ENCODE peak calls at places on chromosomes 6 and 20, in six cellular contexts. One of them, this sample, is unnamed. For H3K4me1, the result is how much of the 10 kb centered on the place peaks cover.

GRCh38 chr6:39790772-39791171 is 1.4 kb upstream of the DAAM2 start:
- DNase-seq in IMR-90: peak
- DNase-seq in H1: no peak
- DNase-seq in neuronal stem cell: no peak
- DNase-seq in mesendoderm: no peak
- DNase-seq in mesenchymal stem cell: peak
- DNase-seq in this sample: no peak

GRCh38 chr20:50601511-50602431 is 89.6 kb downstream of the RIPOR3 start:
- DNase-seq in mesenchymal stem cell: no peak
- DNase-seq in mesendoderm: no peak
- DNase-seq in neuronal stem cell: no peak
- DNase-seq in H1: no peak
- DNase-seq in IMR-90: no peak
- DNase-seq in this sample: no peak

GRCh38 chr6:100342830-100343229 is 121.9 kb downstream of the SIM1 start:
- DNase-seq in neuronal stem cell: no peak
- DNase-seq in mesenchymal stem cell: peak
- DNase-seq in H1: no peak
- DNase-seq in IMR-90: peak
- DNase-seq in mesendoderm: peak
- DNase-seq in this sample: no peak

GRCh38 chr20:37395921-37396519 is 50.1 kb downstream of the SRC start:
- DNase-seq in neuronal stem cell: no peak
- DNase-seq in H1: no peak
- DNase-seq in mesenchymal stem cell: peak
- DNase-seq in IMR-90: no peak
- DNase-seq in mesendoderm: peak
- DNase-seq in this sample: peak

GRCh38 chr20:52847029-52847660 is 125.0 kb upstream of the TSHZ2 start:
- DNase-seq in H1: no peak
- DNase-seq in mesendoderm: peak
- DNase-seq in IMR-90: no peak
- DNase-seq in mesenchymal stem cell: no peak
- DNase-seq in neuronal stem cell: no peak
- DNase-seq in this sample: no peak

GRCh38 chr6:150535818-150536220 is 63.9 kb upstream of the PLEKHG1 start:
- DNase-seq in IMR-90: no peak
- DNase-seq in mesendoderm: no peak
- DNase-seq in mesenchymal stem cell: no peak
- DNase-seq in H1: no peak
- DNase-seq in neuronal stem cell: no peak
- DNase-seq in this sample: no peak

GRCh38 chr6:1856381-1856780 is 246.7 kb downstream of the FOXC1 start:
- DNase-seq in mesenchymal stem cell: peak
- DNase-seq in IMR-90: peak
- DNase-seq in H1: no peak
- DNase-seq in neuronal stem cell: no peak
- DNase-seq in mesendoderm: no peak
- DNase-seq in this sample: no peak

GRCh38 chr6:143325379-143326140 is 124.9 kb downstream of the ADAT2 start:
- DNase-seq in H1: no peak
- DNase-seq in neuronal stem cell: no peak
- DNase-seq in mesendoderm: no peak
- DNase-seq in IMR-90: peak
- DNase-seq in mesenchymal stem cell: peak
- DNase-seq in this sample: no peak

GRCh38 chr6:8829296-8829695 is 394.0 kb upstream of the SLC35B3 start:
- DNase-seq in H1: no peak
- DNase-seq in mesendoderm: no peak
- DNase-seq in neuronal stem cell: no peak
- DNase-seq in IMR-90: no peak
- DNase-seq in mesenchymal stem cell: no peak
- DNase-seq in this sample: no peak

GRCh38 chr6:17475845-17476244 is 82.5 kb downstream of the CAP2 start:
- DNase-seq in IMR-90: no peak
- DNase-seq in mesendoderm: no peak
- DNase-seq in neuronal stem cell: no peak
- DNase-seq in H1: no peak
- DNase-seq in mesenchymal stem cell: no peak
- DNase-seq in this sample: no peak

GRCh38 chr6:26304213-26305096 is 60.5 kb upstream of the BTN3A2 start:
- DNase-seq in mesendoderm: peak
- DNase-seq in mesenchymal stem cell: peak
- DNase-seq in H1: no peak
- DNase-seq in IMR-90: peak
- DNase-seq in neuronal stem cell: no peak
- DNase-seq in this sample: no peak

GRCh38 chr6:53984163-53984562 is 127.1 kb upstream of the MLIP start:
- DNase-seq in H1: no peak
- DNase-seq in neuronal stem cell: no peak
- DNase-seq in IMR-90: peak
- DNase-seq in mesenchymal stem cell: peak
- DNase-seq in mesendoderm: no peak
- DNase-seq in this sample: no peak

GRCh38 chr6:157267654-157268053 is 55.7 kb downstream of the TMEM242 start:
- DNase-seq in neuronal stem cell: no peak
- DNase-seq in IMR-90: no peak
- DNase-seq in mesendoderm: no peak
- DNase-seq in H1: no peak
- DNase-seq in mesenchymal stem cell: no peak
- DNase-seq in this sample: peak

GRCh38 chr6:147504848-147505247 is 3.6 kb upstream of the SAMD5 start:
- DNase-seq in neuronal stem cell: no peak
- DNase-seq in H1: no peak
- DNase-seq in mesendoderm: no peak
- DNase-seq in IMR-90: no peak
- DNase-seq in mesenchymal stem cell: no peak
- DNase-seq in this sample: no peak

GRCh38 chr6:11304946-11305345 is 72.5 kb upstream of the NEDD9 start:
- DNase-seq in H1: no peak
- DNase-seq in mesendoderm: no peak
- DNase-seq in mesenchymal stem cell: no peak
- DNase-seq in neuronal stem cell: no peak
- DNase-seq in IMR-90: no peak
- DNase-seq in this sample: no peak

GRCh38 chr20:34888468-34888867 is 12.1 kb downstream of the ACSS2 start:
- DNase-seq in IMR-90: no peak
- DNase-seq in mesendoderm: no peak
- DNase-seq in mesenchymal stem cell: no peak
- DNase-seq in neuronal stem cell: no peak
- DNase-seq in H1: no peak
- DNase-seq in this sample: no peak

GRCh38 chr6:15893556-15894253 is 230.9 kb upstream of the DTNBP1 start:
- DNase-seq in neuronal stem cell: no peak
- DNase-seq in H1: no peak
- DNase-seq in mesendoderm: peak
- DNase-seq in mesenchymal stem cell: no peak
- DNase-seq in IMR-90: peak
- DNase-seq in this sample: no peak

GRCh38 chr6:79506251-79506650 is 31.0 kb downstream of the LCA5 start:
- DNase-seq in mesenchymal stem cell: no peak
- DNase-seq in neuronal stem cell: no peak
- DNase-seq in H1: no peak
- DNase-seq in mesendoderm: no peak
- DNase-seq in IMR-90: peak
- DNase-seq in this sample: no peak

GRCh38 chr20:6580486-6580885 is 187.0 kb upstream of the BMP2 start:
- DNase-seq in mesendoderm: no peak
- DNase-seq in IMR-90: no peak
- DNase-seq in neuronal stem cell: no peak
- DNase-seq in H1: no peak
- DNase-seq in mesenchymal stem cell: no peak
- DNase-seq in this sample: no peak

GRCh38 chr6:160139420-160139851 is 17.8 kb downstream of the SLC22A1 start:
- DNase-seq in H1: peak
- DNase-seq in neuronal stem cell: no peak
- DNase-seq in mesenchymal stem cell: peak
- DNase-seq in IMR-90: peak
- DNase-seq in mesendoderm: peak
- DNase-seq in this sample: no peak

GRCh38 chr6:143370972-143371371 is 79.5 kb downstream of the ADAT2 start:
- DNase-seq in IMR-90: no peak
- DNase-seq in mesenchymal stem cell: no peak
- DNase-seq in H1: no peak
- DNase-seq in neuronal stem cell: no peak
- DNase-seq in mesendoderm: no peak
- DNase-seq in this sample: no peak

GRCh38 chr6:55998586-55998985 is 123.2 kb upstream of the BMP5 start:
- DNase-seq in mesendoderm: no peak
- DNase-seq in H1: no peak
- DNase-seq in IMR-90: no peak
- DNase-seq in neuronal stem cell: no peak
- DNase-seq in mesenchymal stem cell: no peak
- DNase-seq in this sample: no peak

GRCh38 chr20:39631557-39631956 is 669.4 kb downstream of the DHX35 start:
- DNase-seq in mesendoderm: peak
- DNase-seq in H1: no peak
- DNase-seq in neuronal stem cell: no peak
- DNase-seq in IMR-90: no peak
- DNase-seq in mesenchymal stem cell: no peak
- DNase-seq in this sample: no peak

GRCh38 chr6:159952289-159953005 is 16.4 kb upstream of the IGF2R start:
- DNase-seq in neuronal stem cell: no peak
- DNase-seq in mesendoderm: no peak
- DNase-seq in mesenchymal stem cell: no peak
- DNase-seq in IMR-90: no peak
- DNase-seq in H1: no peak
- DNase-seq in this sample: no peak

GRCh38 chr20:8151371-8151770 is 19.3 kb downstream of the PLCB1 start:
- DNase-seq in mesenchymal stem cell: no peak
- DNase-seq in mesendoderm: no peak
- DNase-seq in neuronal stem cell: no peak
- DNase-seq in H1: no peak
- DNase-seq in IMR-90: no peak
- DNase-seq in this sample: no peak

GRCh38 chr20:8154636-8155035 is 22.6 kb downstream of the PLCB1 start:
- DNase-seq in mesenchymal stem cell: peak
- DNase-seq in IMR-90: no peak
- DNase-seq in neuronal stem cell: no peak
- DNase-seq in H1: no peak
- DNase-seq in mesendoderm: no peak
- DNase-seq in this sample: no peak

GRCh38 chr20:8152183-8152582 is 20.1 kb downstream of the PLCB1 start:
- DNase-seq in mesendoderm: no peak
- DNase-seq in IMR-90: peak
- DNase-seq in H1: no peak
- DNase-seq in mesenchymal stem cell: peak
- DNase-seq in neuronal stem cell: no peak
- DNase-seq in this sample: no peak

GRCh38 chr20:8153281-8153908 is 21.3 kb downstream of the PLCB1 start:
- DNase-seq in mesendoderm: no peak
- DNase-seq in IMR-90: peak
- DNase-seq in neuronal stem cell: no peak
- DNase-seq in mesenchymal stem cell: peak
- DNase-seq in H1: no peak
- DNase-seq in this sample: no peak

GRCh38 chr20:8152847-8153246 is 20.8 kb downstream of the PLCB1 start:
- DNase-seq in mesenchymal stem cell: no peak
- DNase-seq in neuronal stem cell: no peak
- DNase-seq in IMR-90: no peak
- DNase-seq in H1: no peak
- DNase-seq in mesendoderm: no peak
- DNase-seq in this sample: no peak
- H3K4me1 ChIP-seq in mesenchymal stem cell: under half
- H3K4me1 ChIP-seq in neuronal stem cell: under half
- H3K4me1 ChIP-seq in IMR-90: under half
- H3K4me1 ChIP-seq in H1: under half
- H3K4me1 ChIP-seq in mesendoderm: under half
- H3K4me1 ChIP-seq in this sample: under half

DNA sequence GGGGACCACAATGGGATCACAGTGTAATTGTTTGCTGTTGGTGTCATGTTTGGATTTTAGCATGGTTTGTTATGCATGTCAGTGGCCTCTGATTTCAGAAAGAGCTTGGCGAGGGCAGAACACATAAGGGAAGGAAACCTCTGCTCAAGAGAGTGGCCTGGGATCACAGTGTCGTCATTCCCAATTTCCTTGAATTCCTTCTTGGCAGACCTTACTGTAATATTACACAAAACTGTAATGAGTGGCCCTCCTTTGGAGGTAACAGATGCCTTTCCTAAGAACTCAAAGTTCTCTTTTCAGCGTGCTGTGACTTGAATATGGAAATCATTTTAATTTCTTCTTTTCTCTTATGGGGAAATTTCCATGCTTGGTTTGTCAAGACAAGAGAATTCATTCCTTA is 46.9 kb downstream of the JAG1 start:
- DNase-seq in mesenchymal stem cell: no peak
- DNase-seq in mesendoderm: no peak
- DNase-seq in neuronal stem cell: no peak
- DNase-seq in IMR-90: no peak
- DNase-seq in H1: no peak
- DNase-seq in this sample: peak
- H2BK15ac ChIP-seq in mesenchymal stem cell: no peak
- H2BK15ac ChIP-seq in mesendoderm: no peak
- H2BK15ac ChIP-seq in neuronal stem cell: no peak
- H2BK15ac ChIP-seq in IMR-90: no peak
- H2BK15ac ChIP-seq in H1: no peak
- H2BK15ac ChIP-seq in this sample: no peak

GRCh38 chr6:33607784-33608161 is 13.3 kb upstream of the ITPR3 start:
- DNase-seq in IMR-90: no peak
- DNase-seq in neuronal stem cell: no peak
- DNase-seq in mesendoderm: peak
- DNase-seq in H1: no peak
- DNase-seq in mesenchymal stem cell: no peak
- DNase-seq in this sample: no peak
- H3K4me1 ChIP-seq in IMR-90: under half
- H3K4me1 ChIP-seq in neuronal stem cell: under half
- H3K4me1 ChIP-seq in mesendoderm: under half
- H3K4me1 ChIP-seq in H1: under half
- H3K4me1 ChIP-seq in mesenchymal stem cell: under half
- H3K4me1 ChIP-seq in this sample: under half

DNA sequence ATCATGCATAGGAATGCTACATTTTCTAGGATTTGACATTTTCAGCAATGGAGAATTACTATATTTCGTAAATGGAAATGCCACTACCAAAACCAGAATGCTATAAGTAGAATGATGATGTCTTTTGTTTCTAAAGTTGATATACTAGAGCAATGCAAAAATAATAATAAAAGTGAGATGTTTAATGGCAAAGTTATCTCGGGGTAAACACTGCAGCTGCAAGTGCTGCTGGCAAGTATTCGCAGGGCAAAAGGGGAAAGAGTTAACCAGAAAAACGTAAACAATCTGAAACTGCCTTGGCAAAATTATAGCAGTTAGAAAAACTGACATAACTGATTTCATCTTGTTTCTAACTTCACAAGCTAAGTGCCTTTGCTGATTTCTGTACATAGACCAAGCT is 45.5 kb upstream of the FILIP1 start:
- DNase-seq in mesenchymal stem cell: no peak
- DNase-seq in neuronal stem cell: no peak
- DNase-seq in IMR-90: peak
- DNase-seq in mesendoderm: no peak
- DNase-seq in H1: no peak
- DNase-seq in this sample: no peak
- H2BK15ac ChIP-seq in mesenchymal stem cell: no peak
- H2BK15ac ChIP-seq in neuronal stem cell: no peak
- H2BK15ac ChIP-seq in IMR-90: no peak
- H2BK15ac ChIP-seq in mesendoderm: no peak
- H2BK15ac ChIP-seq in H1: no peak
- H2BK15ac ChIP-seq in this sample: no peak

GRCh38 chr6:72424476-72424875 is 197.4 kb upstream of the KCNQ5 start:
- DNase-seq in mesenchymal stem cell: no peak
- DNase-seq in neuronal stem cell: no peak
- DNase-seq in IMR-90: no peak
- DNase-seq in H1: no peak
- DNase-seq in mesendoderm: no peak
- DNase-seq in this sample: no peak
- H3K4me1 ChIP-seq in mesenchymal stem cell: under half
- H3K4me1 ChIP-seq in neuronal stem cell: under half
- H3K4me1 ChIP-seq in IMR-90: under half
- H3K4me1 ChIP-seq in H1: under half
- H3K4me1 ChIP-seq in mesendoderm: under half
- H3K4me1 ChIP-seq in this sample: under half